ENCODE peak calls at places on chromosome 13, in eight cellular contexts. R is psoas muscle, P is brain microvascular endothelial cell, E is right lobe of liver, Q is AG09309, T is ascending aorta, C is mesendoderm, V is A549. O is an unnamed sample.

GRCh38 chr13:107301724-107302374 is 733.9 kb upstream of the ARGLU1 start:
- DNase-seq in P (no peak), Q (no peak), R (no peak), C (peak), T (no peak), V (no peak), E (no peak), O (no peak)

GRCh38 chr13:110920038-110920437 is 5.2 kb upstream of the ANKRD10 start:
- DNase-seq in R (peak), V (no peak), Q (no peak), T (no peak), E (no peak), C (no peak), P (no peak), O (no peak)

GRCh38 chr13:94478913-94479312 is 569 bp downstream of the DCT start:
- DNase-seq in V (no peak), R (no peak), E (no peak), T (no peak), P (no peak), Q (no peak), C (no peak), O (no peak)

GRCh38 chr13:27211771-27212364 is 39.5 kb upstream of the RPL21 start:
- DNase-seq in V (no peak), E (no peak), C (no peak), P (peak), T (no peak), Q (peak), R (no peak), O (no peak)

GRCh38 chr13:68927387-68928026 is 1180.1 kb upstream of the ATXN8OS start:
- DNase-seq in Q (no peak), T (no peak), E (no peak), R (no peak), P (no peak), C (peak), V (peak), O (no peak)

GRCh38 chr13:56700324-56700723 is 440.4 kb upstream of the PRR20A start:
- DNase-seq in C (no peak), V (peak), P (no peak), E (no peak), T (no peak), Q (no peak), R (no peak), O (no peak)

GRCh38 chr13:45416521-45417125 is 1.6 kb downstream of the SLC25A30 start:
- DNase-seq in C (no peak), P (no peak), E (no peak), V (no peak), R (no peak), T (no peak), Q (no peak), O (no peak)

GRCh38 chr13:34256236-34256635 is 438.3 kb downstream of the RFC3 start:
- DNase-seq in C (no peak), Q (no peak), V (no peak), R (no peak), T (no peak), P (no peak), E (no peak), O (no peak)

GRCh38 chr13:67416047-67416925 is 186.2 kb upstream of the PCDH9 start:
- DNase-seq in P (peak), E (peak), Q (no peak), C (peak), V (peak), R (peak), T (no peak), O (no peak)

GRCh38 chr13:97256343-97256783 is 34.2 kb downstream of the MBNL2 start:
- DNase-seq in V (peak), C (peak), E (no peak), R (no peak), T (no peak), P (peak), Q (peak), O (peak)

GRCh38 chr13:110332750-110333149 is 25.7 kb downstream of the COL4A2 start:
- DNase-seq in E (no peak), C (no peak), T (no peak), R (no peak), V (no peak), Q (no peak), P (peak), O (no peak)

GRCh38 chr13:36130542-36131214 is 504 bp downstream of the DCLK1 start:
- DNase-seq in Q (no peak), T (no peak), E (no peak), C (peak), V (no peak), P (no peak), R (peak), O (no peak)

GRCh38 chr13:43136940-43137574 is 113.7 kb downstream of the DNAJC15 start:
- DNase-seq in Q (no peak), E (peak), V (no peak), P (no peak), C (no peak), R (no peak), T (no peak), O (no peak)

GRCh38 chr13:66994097-66994496 is 236.0 kb downstream of the PCDH9 start:
- DNase-seq in Q (no peak), P (peak), E (peak), C (peak), R (peak), T (peak), V (peak), O (no peak)

GRCh38 chr13:101019126-101019525 is 344.5 kb upstream of the TMTC4 start:
- DNase-seq in Q (no peak), E (no peak), C (no peak), T (no peak), R (no peak), P (no peak), V (no peak), O (no peak)

GRCh38 chr13:45511310-45512147 is 46.8 kb downstream of the COG3 start:
- DNase-seq in E (no peak), R (no peak), V (peak), T (no peak), Q (no peak), C (peak), P (peak), O (peak)

GRCh38 chr13:34867590-34867989 is 74.5 kb upstream of the NBEA start:
- DNase-seq in E (no peak), V (peak), T (no peak), Q (peak), R (no peak), P (peak), C (no peak), O (no peak)

GRCh38 chr13:113863511-113864302 is at the start of gene GAS6:
- DNase-seq in Q (no peak), P (no peak), C (peak), E (peak), V (peak), T (no peak), R (peak), O (no peak)

GRCh38 chr13:99288069-99288468 is 19.1 kb downstream of the GPR183 start:
- DNase-seq in T (no peak), E (no peak), P (no peak), Q (no peak), V (no peak), C (no peak), R (no peak), O (no peak)

GRCh38 chr13:41554626-41555386 is 97.5 kb downstream of the RGCC start:
- DNase-seq in V (no peak), P (no peak), Q (no peak), C (no peak), T (no peak), E (no peak), R (no peak), O (no peak)

GRCh38 chr13:43822969-43823368 is 36.2 kb upstream of the ENOX1 start:
- DNase-seq in R (no peak), V (no peak), C (no peak), P (no peak), T (no peak), E (no peak), Q (no peak), O (no peak)

GRCh38 chr13:29171244-29171643 is 351.1 kb downstream of the MTUS2 start:
- DNase-seq in V (no peak), Q (no peak), T (no peak), R (no peak), C (no peak), P (no peak), E (no peak), O (no peak)

GRCh38 chr13:53007872-53008271 is 20.7 kb upstream of the OLFM4 start:
- DNase-seq in E (no peak), T (no peak), V (no peak), Q (no peak), R (no peak), C (no peak), P (no peak), O (no peak)

GRCh38 chr13:60139272-60139671 is 24.5 kb downstream of the DIAPH3 start:
- DNase-seq in P (peak), V (no peak), T (no peak), C (no peak), Q (no peak), E (no peak), R (no peak), O (no peak)

GRCh38 chr13:111227405-111227804 is 93.0 kb upstream of the TEX29 start:
- DNase-seq in R (no peak), C (no peak), P (no peak), T (no peak), V (no peak), E (no peak), Q (no peak), O (no peak)

GRCh38 chr13:99495478-99496321 is 5.6 kb upstream of the TM9SF2 start:
- DNase-seq in C (no peak), Q (no peak), E (no peak), P (no peak), V (no peak), T (no peak), R (no peak), O (no peak)

GRCh38 chr13:112519517-112520060 is 68.4 kb downstream of the TUBGCP3 start:
- DNase-seq in E (no peak), V (no peak), C (no peak), R (no peak), P (no peak), Q (no peak), T (no peak), O (no peak)

GRCh38 chr13:65789815-65790214 is 1440.3 kb downstream of the PCDH9 start:
- DNase-seq in T (no peak), E (no peak), Q (peak), V (peak), C (no peak), R (no peak), P (no peak), O (no peak)

GRCh38 chr13:67224148-67224846 is 5.8 kb downstream of the PCDH9 start:
- DNase-seq in E (peak), T (no peak), V (peak), R (peak), P (peak), Q (peak), C (peak), O (peak)

GRCh38 chr13:95360464-95361097 is 59.3 kb upstream of the ABCC4 start:
- DNase-seq in R (no peak), Q (no peak), V (no peak), C (no peak), P (no peak), T (no peak), E (no peak), O (no peak)

GRCh38 chr13:25192489-25192888 is 20.4 kb upstream of the AMER2 start:
- DNase-seq in R (no peak), T (no peak), Q (no peak), E (no peak), V (no peak), P (no peak), C (no peak), O (no peak)
- H3K4me3 ChIP-seq in R (no peak), T (no peak), Q (no peak), E (no peak), V (no peak), P (no peak), C (no peak), O (no peak)

DNA sequence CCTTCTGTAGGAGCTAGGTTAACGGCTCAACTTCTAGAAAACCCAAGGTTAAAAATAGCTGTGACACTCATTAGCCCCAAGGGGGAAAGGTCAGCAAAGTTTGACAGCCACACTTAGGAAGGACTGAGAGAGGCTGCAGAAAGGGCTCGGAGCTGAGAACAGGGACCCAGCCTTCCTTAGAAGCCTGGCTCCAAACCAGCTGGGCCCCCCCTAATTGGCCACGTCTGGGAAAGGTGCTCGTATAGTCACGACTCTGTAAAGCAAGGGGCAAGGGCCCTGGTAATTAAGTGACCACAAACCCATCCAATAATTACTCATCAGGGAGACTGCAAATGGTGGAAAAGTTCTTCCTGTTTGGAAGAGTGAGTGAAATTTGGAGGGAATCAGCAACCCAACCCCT is 90.5 kb downstream of the RNASEH2B start:
- DNase-seq in P (no peak), Q (no peak), E (no peak), V (no peak), C (no peak), R (no peak), T (no peak), O (no peak)
- H3K4me3 ChIP-seq in P (no peak), Q (no peak), E (no peak), V (no peak), C (no peak), R (no peak), T (no peak), O (no peak)

DNA sequence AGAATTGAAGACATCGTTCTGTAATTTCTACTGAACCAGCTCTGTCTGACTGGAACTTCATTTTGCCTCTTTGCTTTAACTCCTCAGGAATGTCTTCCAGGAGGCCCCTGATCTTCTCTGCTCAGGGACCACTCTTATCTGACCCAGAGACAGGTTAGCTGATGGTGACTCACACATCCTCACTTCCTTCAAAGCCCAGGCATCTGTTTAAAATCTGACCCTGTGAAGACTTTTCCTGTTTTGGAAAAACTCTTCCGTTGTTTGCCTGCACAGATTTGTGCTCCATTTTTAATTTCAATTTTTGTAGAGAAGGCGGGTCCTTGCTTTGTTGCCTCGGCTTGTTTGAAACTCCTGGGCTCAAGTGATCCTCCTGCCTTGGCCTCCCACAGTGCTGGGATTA is 1.6 kb downstream of the ARL11 start:
- DNase-seq in T (no peak), P (no peak), Q (no peak), R (no peak), V (no peak), C (peak), E (no peak), O (no peak)
- H3K4me3 ChIP-seq in T (no peak), P (no peak), Q (no peak), R (no peak), V (no peak), C (no peak), E (no peak), O (no peak)

GRCh38 chr13:24233351-24233901 is 72.9 kb downstream of the SPATA13 start:
- DNase-seq in V (no peak), E (no peak), R (no peak), T (no peak), P (peak), Q (peak), C (peak), O (peak)
- H3K4me3 ChIP-seq in V (no peak), E (no peak), R (no peak), T (no peak), P (peak), Q (peak), C (no peak), O (peak)

DNA sequence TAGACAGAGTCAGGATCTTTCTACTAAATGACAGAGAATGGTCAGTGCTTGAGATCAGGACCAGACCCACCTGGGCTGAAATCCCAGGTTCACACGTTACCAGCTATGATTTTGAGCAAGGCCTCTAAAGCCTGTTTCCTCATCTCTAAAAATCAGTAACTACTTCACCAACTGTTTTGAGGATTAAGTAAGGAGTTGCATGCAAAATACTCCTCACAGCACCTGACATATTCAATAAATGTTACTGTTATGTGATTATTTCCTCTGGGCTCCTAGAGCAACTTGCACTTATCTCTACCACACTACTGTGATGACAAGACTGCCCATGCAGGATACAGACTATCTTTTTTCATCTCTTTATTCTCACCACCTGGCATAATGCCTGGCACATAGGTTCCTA is 1.9 kb downstream of the KATNAL1 start:
- DNase-seq in Q (no peak), P (no peak), R (no peak), C (no peak), T (no peak), V (no peak), E (no peak), O (no peak)
- H3K4me3 ChIP-seq in Q (no peak), P (no peak), R (peak), C (no peak), T (peak), V (no peak), E (no peak), O (peak)

DNA sequence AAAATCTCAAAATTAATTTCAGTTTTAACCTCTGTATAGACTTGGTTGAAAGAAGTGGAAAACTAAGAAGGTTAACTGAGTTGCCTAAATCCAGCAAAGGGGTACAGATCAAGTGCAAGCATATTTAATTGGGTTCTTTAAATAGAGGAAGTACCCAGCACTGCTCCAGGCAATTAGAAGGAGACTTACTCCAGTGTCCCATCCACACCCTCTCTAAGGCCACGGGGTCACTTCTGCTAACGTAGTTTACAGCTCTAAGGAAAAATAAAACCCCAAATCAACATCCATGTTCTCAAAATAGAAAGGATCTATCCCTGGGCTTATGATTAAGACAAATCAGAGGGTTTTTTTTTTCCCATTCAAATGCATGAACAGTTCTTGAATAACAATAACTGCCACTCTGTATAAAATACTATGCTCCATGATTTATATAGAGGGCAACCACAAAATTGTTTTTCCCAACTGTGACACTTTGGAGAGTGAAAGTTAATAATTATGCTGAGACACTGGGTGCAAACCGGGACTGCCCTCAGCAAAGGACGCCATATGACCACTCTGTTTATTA is 4.6 kb downstream of the FRY start:
- DNase-seq in E (no peak), V (no peak), Q (no peak), T (no peak), R (no peak), C (no peak), P (no peak), O (no peak)
- H3K4me3 ChIP-seq in E (peak), V (no peak), Q (no peak), T (peak), R (no peak), C (no peak), P (no peak), O (no peak)

O was measured in BJ.